ENCODE peak calls at places on chromosome 4, in ten cellular contexts. One of them, this sample, is unnamed.
A peak's percentile ranks its signal among the peaks of the same experiment; 100 is the strongest.

GRCh38 chr4:156896536-156896935 is 75.1 kb downstream of the PDGFC start:
- DNase-seq in coronary artery: no peak
- DNase-seq in astrocyte of the spinal cord: no peak
- DNase-seq in GM06990: no peak
- DNase-seq in lung: no peak
- DNase-seq in PC-9: no peak
- DNase-seq in H9: no peak
- DNase-seq in K562: no peak
- DNase-seq in fibroblast of pulmonary artery: no peak
- DNase-seq in upper lobe of right lung: no peak
- DNase-seq in this sample: no peak

GRCh38 chr4:33715996-33716395 is 2528.3 kb downstream of the ARAP2 start:
- DNase-seq in fibroblast of pulmonary artery: peak; percentile 96
- DNase-seq in coronary artery: no peak
- DNase-seq in astrocyte of the spinal cord: peak; percentile 91
- DNase-seq in upper lobe of right lung: no peak
- DNase-seq in lung: no peak
- DNase-seq in H9: no peak
- DNase-seq in K562: no peak
- DNase-seq in GM06990: no peak
- DNase-seq in PC-9: no peak
- DNase-seq in this sample: peak; percentile 91

GRCh38 chr4:56371426-56372220 is 15.7 kb downstream of the AASDH start:
- DNase-seq in astrocyte of the spinal cord: no peak
- DNase-seq in upper lobe of right lung: no peak
- DNase-seq in H9: no peak
- DNase-seq in GM06990: no peak
- DNase-seq in coronary artery: no peak
- DNase-seq in K562: no peak
- DNase-seq in PC-9: no peak
- DNase-seq in lung: no peak
- DNase-seq in fibroblast of pulmonary artery: peak; percentile 1
- DNase-seq in this sample: no peak

GRCh38 chr4:147368948-147369347 is 111.9 kb upstream of the EDNRA start:
- DNase-seq in K562: no peak
- DNase-seq in PC-9: no peak
- DNase-seq in coronary artery: no peak
- DNase-seq in GM06990: no peak
- DNase-seq in fibroblast of pulmonary artery: no peak
- DNase-seq in astrocyte of the spinal cord: no peak
- DNase-seq in H9: no peak
- DNase-seq in lung: no peak
- DNase-seq in upper lobe of right lung: no peak
- DNase-seq in this sample: peak; percentile 28

GRCh38 chr4:89898304-89898716 is 3.7 kb downstream of the MMRN1 start:
- DNase-seq in GM06990: no peak
- DNase-seq in lung: no peak
- DNase-seq in PC-9: no peak
- DNase-seq in coronary artery: no peak
- DNase-seq in upper lobe of right lung: no peak
- DNase-seq in fibroblast of pulmonary artery: no peak
- DNase-seq in astrocyte of the spinal cord: no peak
- DNase-seq in K562: no peak
- DNase-seq in H9: peak; percentile 23
- DNase-seq in this sample: no peak

GRCh38 chr4:821631-822030 is 4.3 kb downstream of the CPLX1 start:
- DNase-seq in PC-9: no peak
- DNase-seq in astrocyte of the spinal cord: no peak
- DNase-seq in coronary artery: no peak
- DNase-seq in lung: no peak
- DNase-seq in GM06990: no peak
- DNase-seq in upper lobe of right lung: peak; percentile 58
- DNase-seq in H9: no peak
- DNase-seq in fibroblast of pulmonary artery: no peak
- DNase-seq in K562: no peak
- DNase-seq in this sample: no peak

GRCh38 chr4:13151178-13151577 is 333.0 kb downstream of the RAB28 start:
- DNase-seq in astrocyte of the spinal cord: no peak
- DNase-seq in upper lobe of right lung: no peak
- DNase-seq in PC-9: no peak
- DNase-seq in fibroblast of pulmonary artery: no peak
- DNase-seq in coronary artery: no peak
- DNase-seq in K562: no peak
- DNase-seq in H9: no peak
- DNase-seq in lung: no peak
- DNase-seq in GM06990: no peak
- DNase-seq in this sample: no peak

GRCh38 chr4:88219099-88219498 is 60.7 kb upstream of the ABCG2 start:
- DNase-seq in H9: no peak
- DNase-seq in PC-9: no peak
- DNase-seq in upper lobe of right lung: no peak
- DNase-seq in lung: no peak
- DNase-seq in coronary artery: no peak
- DNase-seq in astrocyte of the spinal cord: peak; percentile 60
- DNase-seq in K562: peak; percentile 30
- DNase-seq in fibroblast of pulmonary artery: peak; percentile 79
- DNase-seq in GM06990: peak; percentile 11
- DNase-seq in this sample: peak; percentile 60

GRCh38 chr4:54971474-54971950 is 153.9 kb downstream of the KDR start:
- DNase-seq in lung: no peak
- DNase-seq in GM06990: no peak
- DNase-seq in fibroblast of pulmonary artery: peak; percentile 73
- DNase-seq in H9: peak; percentile 47
- DNase-seq in upper lobe of right lung: no peak
- DNase-seq in coronary artery: no peak
- DNase-seq in K562: peak; percentile 37
- DNase-seq in astrocyte of the spinal cord: peak; percentile 74
- DNase-seq in PC-9: no peak
- DNase-seq in this sample: peak; percentile 66

GRCh38 chr4:2865381-2865780 is 21.7 kb downstream of the ADD1 start:
- DNase-seq in upper lobe of right lung: no peak
- DNase-seq in coronary artery: no peak
- DNase-seq in lung: no peak
- DNase-seq in K562: no peak
- DNase-seq in fibroblast of pulmonary artery: no peak
- DNase-seq in GM06990: no peak
- DNase-seq in astrocyte of the spinal cord: no peak
- DNase-seq in PC-9: no peak
- DNase-seq in H9: no peak
- DNase-seq in this sample: no peak

GRCh38 chr4:159685406-159686092 is 582.7 kb downstream of the RAPGEF2 start:
- DNase-seq in coronary artery: no peak
- DNase-seq in upper lobe of right lung: no peak
- DNase-seq in PC-9: no peak
- DNase-seq in lung: no peak
- DNase-seq in astrocyte of the spinal cord: peak; percentile 77
- DNase-seq in fibroblast of pulmonary artery: no peak
- DNase-seq in GM06990: no peak
- DNase-seq in H9: no peak
- DNase-seq in K562: no peak
- DNase-seq in this sample: no peak

GRCh38 chr4:48127231-48127881 is 6.7 kb downstream of the TXK start:
- DNase-seq in H9: peak; percentile 55
- DNase-seq in K562: no peak
- DNase-seq in astrocyte of the spinal cord: no peak
- DNase-seq in upper lobe of right lung: no peak
- DNase-seq in fibroblast of pulmonary artery: no peak
- DNase-seq in lung: no peak
- DNase-seq in GM06990: no peak
- DNase-seq in coronary artery: no peak
- DNase-seq in PC-9: peak; percentile 82
- DNase-seq in this sample: no peak

GRCh38 chr4:16048639-16049448 is 35.0 kb downstream of the PROM1 start:
- DNase-seq in K562: no peak
- DNase-seq in astrocyte of the spinal cord: no peak
- DNase-seq in coronary artery: no peak
- DNase-seq in fibroblast of pulmonary artery: no peak
- DNase-seq in GM06990: no peak
- DNase-seq in lung: no peak
- DNase-seq in upper lobe of right lung: no peak
- DNase-seq in H9: no peak
- DNase-seq in PC-9: no peak
- DNase-seq in this sample: no peak

GRCh38 chr4:7352486-7352885 is 82.2 kb downstream of the PSAPL1 start:
- DNase-seq in fibroblast of pulmonary artery: no peak
- DNase-seq in lung: no peak
- DNase-seq in astrocyte of the spinal cord: no peak
- DNase-seq in K562: no peak
- DNase-seq in PC-9: no peak
- DNase-seq in GM06990: no peak
- DNase-seq in H9: no peak
- DNase-seq in upper lobe of right lung: no peak
- DNase-seq in coronary artery: no peak
- DNase-seq in this sample: no peak

GRCh38 chr4:121277194-121278105 is 103.4 kb downstream of the QRFPR start:
- DNase-seq in fibroblast of pulmonary artery: peak; percentile 12
- DNase-seq in coronary artery: no peak
- DNase-seq in PC-9: no peak
- DNase-seq in K562: no peak
- DNase-seq in upper lobe of right lung: no peak
- DNase-seq in lung: no peak
- DNase-seq in GM06990: no peak
- DNase-seq in H9: peak; percentile 57
- DNase-seq in astrocyte of the spinal cord: no peak
- DNase-seq in this sample: peak; percentile 45

DNA sequence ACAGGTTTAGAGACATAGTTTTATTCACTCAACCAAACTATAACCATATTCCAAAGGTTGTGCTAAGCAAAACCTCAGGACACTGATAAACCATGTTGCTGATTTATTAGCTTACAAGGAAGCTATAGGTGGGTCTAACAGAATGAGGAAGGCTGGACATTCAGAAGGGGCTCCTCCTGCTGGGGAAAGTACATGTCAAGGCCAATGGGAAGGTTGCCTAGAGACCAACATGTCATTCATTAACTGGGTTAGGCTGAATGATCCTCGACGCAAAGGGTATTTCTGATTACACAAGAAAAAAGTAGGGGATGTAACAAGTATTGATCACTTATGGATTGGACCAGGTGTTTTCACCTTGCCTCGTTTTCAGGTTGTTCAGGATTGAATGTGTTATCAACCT is 30.3 kb downstream of the SLC10A6 start:
- DNase-seq in K562: no peak
- DNase-seq in GM06990: no peak
- DNase-seq in coronary artery: no peak
- DNase-seq in PC-9: no peak
- DNase-seq in astrocyte of the spinal cord: no peak
- DNase-seq in fibroblast of pulmonary artery: no peak
- DNase-seq in H9: peak; percentile 30
- DNase-seq in lung: no peak
- DNase-seq in upper lobe of right lung: no peak
- DNase-seq in this sample: no peak
- TF ChIP-seq CTCF in K562: no peak
- TF ChIP-seq CTCF in GM06990: no peak
- TF ChIP-seq CTCF in coronary artery: no peak
- TF ChIP-seq CTCF in PC-9: no peak
- TF ChIP-seq CTCF in astrocyte of the spinal cord: no peak
- TF ChIP-seq CTCF in fibroblast of pulmonary artery: no peak
- TF ChIP-seq CTCF in H9: peak; percentile 46
- TF ChIP-seq CTCF in lung: no peak
- TF ChIP-seq CTCF in upper lobe of right lung: no peak
- TF ChIP-seq CTCF in this sample: no peak

DNA sequence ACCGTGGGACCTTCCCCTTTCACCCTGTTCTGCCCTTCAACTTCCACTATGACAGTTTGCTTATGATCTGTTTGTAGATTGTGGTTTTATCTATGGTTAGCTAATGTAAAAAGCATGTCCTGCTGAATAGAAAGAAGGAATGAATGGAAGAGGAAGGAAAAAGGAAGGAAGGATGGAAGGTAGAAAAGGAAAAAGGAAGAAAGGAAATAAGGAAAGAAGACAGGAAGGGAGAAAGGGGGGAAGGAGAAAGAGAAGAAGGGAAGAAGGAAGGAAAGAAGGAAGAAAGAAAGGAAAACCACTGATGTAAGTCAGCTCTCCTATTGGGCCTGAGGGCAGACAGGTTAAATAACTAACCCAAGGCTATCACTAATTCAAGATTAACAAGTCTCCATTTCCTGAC is 319.1 kb upstream of the KLF3 start:
- DNase-seq in H9: no peak
- DNase-seq in astrocyte of the spinal cord: no peak
- DNase-seq in PC-9: peak; percentile 4
- DNase-seq in upper lobe of right lung: no peak
- DNase-seq in lung: no peak
- DNase-seq in fibroblast of pulmonary artery: no peak
- DNase-seq in GM06990: no peak
- DNase-seq in K562: no peak
- DNase-seq in coronary artery: no peak
- DNase-seq in this sample: no peak
- TF ChIP-seq CTCF in H9: no peak
- TF ChIP-seq CTCF in astrocyte of the spinal cord: no peak
- TF ChIP-seq CTCF in PC-9: no peak
- TF ChIP-seq CTCF in upper lobe of right lung: no peak
- TF ChIP-seq CTCF in lung: no peak
- TF ChIP-seq CTCF in fibroblast of pulmonary artery: no peak
- TF ChIP-seq CTCF in GM06990: no peak
- TF ChIP-seq CTCF in K562: no peak
- TF ChIP-seq CTCF in coronary artery: no peak
- TF ChIP-seq CTCF in this sample: no peak

DNA sequence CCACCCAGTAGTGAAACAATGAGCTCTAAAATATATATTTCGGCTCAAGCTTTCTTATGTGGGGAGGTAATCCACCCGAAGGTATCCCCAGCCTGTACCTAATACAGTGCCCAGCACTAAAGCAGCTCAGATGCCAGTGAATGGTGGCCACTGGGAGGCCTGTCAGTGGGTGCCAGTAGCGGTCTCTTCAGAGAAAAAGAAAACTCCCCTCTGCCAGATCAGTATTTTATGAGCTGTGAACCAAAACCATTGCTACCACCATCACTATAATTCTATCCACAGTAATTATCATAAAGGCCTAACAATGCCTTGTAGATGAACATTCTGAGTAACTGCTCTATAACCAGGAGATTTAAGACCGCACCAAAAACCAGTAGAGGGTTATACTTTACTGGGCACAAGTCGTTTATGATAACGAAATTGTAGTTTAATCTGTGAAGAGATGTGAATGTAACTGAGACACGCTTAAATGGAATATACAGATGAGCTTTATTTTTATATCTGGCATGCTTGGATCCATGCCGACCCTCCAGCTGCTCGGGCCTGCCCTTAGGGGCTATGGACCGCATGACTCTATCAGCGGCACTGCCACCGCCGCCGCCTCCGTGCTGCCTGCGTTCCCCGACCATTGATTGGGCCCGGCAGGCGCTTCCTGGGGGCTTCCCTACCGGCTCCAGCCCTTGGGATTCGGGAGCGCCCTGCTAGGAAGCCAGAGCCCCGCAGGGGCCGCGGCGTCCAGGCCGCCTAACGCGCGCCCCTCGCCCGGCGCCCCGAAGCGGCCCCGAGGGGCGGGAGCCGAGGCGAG is 586 bp upstream of the NFKB1 start:
- DNase-seq in K562: no peak
- DNase-seq in PC-9: no peak
- DNase-seq in GM06990: no peak
- DNase-seq in lung: peak; percentile 56
- DNase-seq in coronary artery: peak; percentile 79
- DNase-seq in astrocyte of the spinal cord: peak; percentile 51
- DNase-seq in H9: peak; percentile 48
- DNase-seq in upper lobe of right lung: peak; percentile 77
- DNase-seq in fibroblast of pulmonary artery: peak; percentile 53
- DNase-seq in this sample: peak; percentile 44
- TF ChIP-seq CTCF in K562: no peak
- TF ChIP-seq CTCF in PC-9: no peak
- TF ChIP-seq CTCF in GM06990: peak; percentile 26
- TF ChIP-seq CTCF in lung: no peak
- TF ChIP-seq CTCF in coronary artery: no peak
- TF ChIP-seq CTCF in astrocyte of the spinal cord: no peak
- TF ChIP-seq CTCF in H9: no peak
- TF ChIP-seq CTCF in upper lobe of right lung: peak; percentile 3
- TF ChIP-seq CTCF in fibroblast of pulmonary artery: no peak
- TF ChIP-seq CTCF in this sample: peak; percentile 25

GRCh38 chr4:139015269-139015947 is at the start of gene NOCT:
- DNase-seq in upper lobe of right lung: peak; percentile 96
- DNase-seq in lung: peak; percentile 90
- DNase-seq in GM06990: peak; percentile 94
- DNase-seq in PC-9: peak; percentile 71
- DNase-seq in H9: peak; percentile 87
- DNase-seq in coronary artery: peak; percentile 92
- DNase-seq in astrocyte of the spinal cord: peak; percentile 93
- DNase-seq in fibroblast of pulmonary artery: peak; percentile 95
- DNase-seq in K562: peak; percentile 86
- DNase-seq in this sample: peak; percentile 96
- TF ChIP-seq CTCF in upper lobe of right lung: peak; percentile 22
- TF ChIP-seq CTCF in lung: no peak
- TF ChIP-seq CTCF in GM06990: no peak
- TF ChIP-seq CTCF in PC-9: no peak
- TF ChIP-seq CTCF in H9: no peak
- TF ChIP-seq CTCF in coronary artery: no peak
- TF ChIP-seq CTCF in astrocyte of the spinal cord: peak; percentile 5
- TF ChIP-seq CTCF in fibroblast of pulmonary artery: no peak
- TF ChIP-seq CTCF in K562: no peak
- TF ChIP-seq CTCF in this sample: no peak

This sample was measured in epithelial cell of esophagus.